ENCODE peak calls at places on chromosomes 7 and 10, in eight cellular contexts. B, M, Y, V, E, S, G and L are unnamed samples.

GRCh38 chr7:152076324-152076821 is 50.9 kb downstream of the GALNT11 start:
- DNase-seq in B (no peak), M (no peak), Y (no peak), V (no peak), E (no peak), S (no peak), G (no peak), L (no peak)

GRCh38 chr10:119611433-119611832 is 14.7 kb upstream of the TIAL1 start:
- DNase-seq in B (no peak), M (no peak), Y (no peak), V (no peak), E (no peak), S (no peak), G (no peak), L (no peak)

GRCh38 chr7:28748934-28749584 is 209.1 kb downstream of the TRIL start:
- DNase-seq in B (no peak), M (no peak), Y (peak), V (peak), E (peak), S (no peak), G (no peak), L (no peak)

GRCh38 chr7:17706734-17707133 is 233.6 kb downstream of the SNX13 start:
- DNase-seq in B (no peak), M (peak), Y (peak), V (peak), E (no peak), S (peak), G (no peak), L (no peak)

GRCh38 chr7:76231071-76231470 is 29.4 kb downstream of the SRRM3 start:
- DNase-seq in B (no peak), M (no peak), Y (no peak), V (no peak), E (no peak), S (no peak), G (no peak), L (no peak)

GRCh38 chr10:104318810-104319684 is 19.2 kb downstream of the ITPRIP start:
- DNase-seq in B (peak), M (no peak), Y (no peak), V (no peak), E (no peak), S (no peak), G (peak), L (peak)

GRCh38 chr10:123156091-123156490 is 1.9 kb downstream of the BUB3 start:
- DNase-seq in B (no peak), M (no peak), Y (peak), V (peak), E (no peak), S (no peak), G (no peak), L (no peak)

GRCh38 chr10:28873540-28873939 is 196.2 kb downstream of the BAMBI start:
- DNase-seq in B (no peak), M (no peak), Y (no peak), V (no peak), E (no peak), S (no peak), G (no peak), L (no peak)

GRCh38 chr10:50631052-50631451 is 7.3 kb upstream of the SGMS1 start:
- DNase-seq in B (no peak), M (no peak), Y (no peak), V (no peak), E (no peak), S (no peak), G (no peak), L (peak)

GRCh38 chr7:114921636-114922150 is at the start of gene MDFIC:
- DNase-seq in B (peak), M (no peak), Y (peak), V (no peak), E (peak), S (no peak), G (peak), L (no peak)

GRCh38 chr10:67809107-67809506 is 28.9 kb downstream of the DNAJC12 start:
- DNase-seq in B (no peak), M (no peak), Y (no peak), V (no peak), E (no peak), S (no peak), G (no peak), L (no peak)

GRCh38 chr10:88395677-88396076 is 187.4 kb downstream of the RNLS start:
- DNase-seq in B (no peak), M (no peak), Y (no peak), V (peak), E (no peak), S (no peak), G (no peak), L (no peak)

GRCh38 chr7:153002164-153002563 is 242.6 kb downstream of the ACTR3B start:
- DNase-seq in B (no peak), M (no peak), Y (no peak), V (no peak), E (no peak), S (no peak), G (no peak), L (no peak)

GRCh38 chr10:25222085-25222660 is 47.4 kb downstream of the GPR158 start:
- DNase-seq in B (no peak), M (no peak), Y (no peak), V (no peak), E (no peak), S (no peak), G (no peak), L (no peak)

GRCh38 chr7:70725448-70725847 is 406.5 kb upstream of the GALNT17 start:
- DNase-seq in B (no peak), M (no peak), Y (no peak), V (no peak), E (no peak), S (no peak), G (no peak), L (no peak)

GRCh38 chr10:24428410-24428782 is 219.5 kb downstream of the KIAA1217 start:
- DNase-seq in B (no peak), M (no peak), Y (peak), V (peak), E (peak), S (no peak), G (no peak), L (no peak)

GRCh38 chr10:51215956-51216834 is 141.9 kb downstream of the PRKG1 start:
- DNase-seq in B (no peak), M (no peak), Y (no peak), V (no peak), E (no peak), S (no peak), G (no peak), L (no peak)

GRCh38 chr10:131083915-131084790 is 227.4 kb downstream of the TCERG1L start:
- DNase-seq in B (no peak), M (no peak), Y (no peak), V (no peak), E (no peak), S (no peak), G (no peak), L (no peak)

GRCh38 chr7:31228957-31229356 is 111.6 kb downstream of the NEUROD6 start:
- DNase-seq in B (no peak), M (no peak), Y (no peak), V (no peak), E (no peak), S (no peak), G (no peak), L (peak)

GRCh38 chr10:115092555-115093285 is 445 bp upstream of the ATRNL1 start:
- DNase-seq in B (peak), M (peak), Y (no peak), V (no peak), E (no peak), S (no peak), G (no peak), L (peak)

GRCh38 chr10:82206831-82207230 is 331.8 kb downstream of the NRG3 start:
- DNase-seq in B (no peak), M (no peak), Y (no peak), V (no peak), E (peak), S (no peak), G (no peak), L (no peak)

GRCh38 chr7:72805526-72806494 is 22.2 kb downstream of the TYW1B start:
- DNase-seq in B (no peak), M (no peak), Y (no peak), V (peak), E (no peak), S (no peak), G (no peak), L (no peak)

GRCh38 chr7:17976952-17977351 is 36.7 kb upstream of the SNX13 start:
- DNase-seq in B (no peak), M (no peak), Y (no peak), V (no peak), E (no peak), S (no peak), G (no peak), L (no peak)

GRCh38 chr10:124087672-124088634 is 5.4 kb downstream of the CHST15 start:
- DNase-seq in B (no peak), M (peak), Y (peak), V (no peak), E (no peak), S (no peak), G (no peak), L (peak)